ENCODE peak calls at places on chromosomes 11 and 22, in nine cellular contexts. N, T, J, F, M, Y, O, I and P are unnamed samples.

GRCh38 chr11:31816467-31817053 is 5.4 kb upstream of the PAX6 start:
- DNase-seq in N (peak; percentile 60), T (no peak), J (no peak), F (no peak), M (no peak), Y (no peak), O (no peak), I (no peak), P (no peak)

GRCh38 chr11:13354335-13354734 is 76.7 kb downstream of the BMAL1 start:
- DNase-seq in N (no peak), T (peak; percentile 25), J (no peak), F (no peak), M (no peak), Y (no peak), O (peak; percentile 29), I (no peak), P (peak; percentile 28)

GRCh38 chr22:19679476-19680099 is 34.7 kb upstream of the SEPTIN5 start:
- DNase-seq in N (no peak), T (peak; percentile 94), J (peak; percentile 17), F (no peak), M (no peak), Y (peak; percentile 82), O (no peak), I (no peak), P (peak; percentile 69)

GRCh38 chr11:100619484-100619883 is 67.6 kb upstream of the ARHGAP42 start:
- DNase-seq in N (no peak), T (no peak), J (no peak), F (no peak), M (no peak), Y (no peak), O (peak; percentile 58), I (no peak), P (no peak)

GRCh38 chr22:29797351-29797750 is 30.2 kb downstream of the UQCR10 start:
- DNase-seq in N (peak; percentile 59), T (no peak), J (no peak), F (no peak), M (no peak), Y (no peak), O (no peak), I (no peak), P (no peak)

GRCh38 chr11:106409681-106410080 is 332.2 kb downstream of the AASDHPPT start:
- DNase-seq in N (no peak), T (no peak), J (no peak), F (no peak), M (no peak), Y (no peak), O (no peak), I (no peak), P (no peak)

GRCh38 chr22:42022162-42022847 is 23.7 kb downstream of the WBP2NL start:
- DNase-seq in N (peak; percentile 30), T (peak; percentile 8), J (no peak), F (no peak), M (no peak), Y (no peak), O (no peak), I (no peak), P (no peak)

GRCh38 chr22:17085277-17086091 is 684 bp downstream of the IL17RA start:
- DNase-seq in N (no peak), T (no peak), J (peak; percentile 21), F (no peak), M (peak; percentile 74), Y (peak; percentile 83), O (no peak), I (no peak), P (no peak)

GRCh38 chr11:13337986-13338436 is 60.4 kb downstream of the BMAL1 start:
- DNase-seq in N (no peak), T (no peak), J (no peak), F (no peak), M (no peak), Y (no peak), O (peak; percentile 78), I (no peak), P (no peak)

GRCh38 chr11:102632026-102632425 is 6.9 kb upstream of the MMP20 start:
- DNase-seq in N (no peak), T (no peak), J (no peak), F (no peak), M (no peak), Y (no peak), O (peak; percentile 44), I (no peak), P (no peak)

GRCh38 chr11:44167047-44167446 is 71.6 kb downstream of the EXT2 start:
- DNase-seq in N (no peak), T (no peak), J (no peak), F (no peak), M (no peak), Y (no peak), O (no peak), I (no peak), P (no peak)

GRCh38 chr22:37636186-37636948 is 3.1 kb upstream of the SH3BP1 start:
- DNase-seq in N (peak; percentile 57), T (no peak), J (no peak), F (peak; percentile 69), M (no peak), Y (no peak), O (peak; percentile 75), I (no peak), P (no peak)
- TF ChIP-seq CTCF in N (peak; percentile 23), T (peak; percentile 62), J (no peak), F (peak; percentile 64), M (no peak), Y (no peak), O (peak; percentile 43), I (no peak), P (no peak)

DNA sequence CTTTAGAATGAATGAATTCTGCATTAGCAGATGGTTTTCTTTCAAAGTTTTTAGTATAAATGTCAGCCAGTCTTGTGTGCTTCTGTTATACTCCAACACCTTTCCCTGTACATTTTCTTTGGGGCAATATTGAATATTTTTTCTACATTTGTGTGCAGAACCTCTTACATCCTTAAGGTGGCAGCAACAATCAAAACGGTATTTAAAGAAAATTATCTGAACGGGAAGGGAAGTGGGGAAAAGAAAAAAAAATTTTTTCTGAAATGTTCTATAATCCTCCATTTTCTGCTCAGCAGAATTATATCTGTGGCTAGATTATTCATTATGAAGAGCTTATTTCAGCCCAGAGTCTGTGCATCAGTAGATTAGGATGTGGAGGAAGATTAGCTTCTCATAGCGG is 347.3 kb upstream of the RAG2 start:
- DNase-seq in N (no peak), T (no peak), J (no peak), F (no peak), M (no peak), Y (no peak), O (peak; percentile 23), I (no peak), P (no peak)
- TF ChIP-seq CTCF in N (peak; percentile 39), T (no peak), J (peak; percentile 14), F (peak; percentile 33), M (no peak), Y (peak; percentile 24), O (peak; percentile 46), I (no peak), P (peak; percentile 54)

DNA sequence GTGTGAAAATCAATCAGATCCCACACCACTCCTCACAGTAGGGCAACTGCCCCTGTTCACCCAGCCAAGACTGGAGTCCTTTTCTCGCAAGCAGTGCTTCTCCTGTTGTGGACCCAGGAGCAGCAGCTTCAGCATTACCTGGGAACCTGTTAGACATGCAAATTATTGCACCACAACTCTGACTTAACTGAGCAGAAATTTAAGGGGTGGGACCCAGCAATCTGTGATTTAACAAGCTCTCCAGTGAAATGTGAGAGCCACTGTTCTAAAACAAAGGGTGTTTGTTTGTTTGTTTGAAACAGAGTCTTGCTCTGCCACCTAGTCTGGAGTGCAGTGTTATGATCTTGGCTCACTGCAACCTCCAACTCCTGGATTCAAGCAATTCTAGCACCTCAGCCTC is 591.4 kb downstream of the SOX6 start:
- DNase-seq in N (no peak), T (no peak), J (peak; percentile 18), F (no peak), M (no peak), Y (no peak), O (no peak), I (no peak), P (no peak)
- TF ChIP-seq CTCF in N (no peak), T (no peak), J (no peak), F (no peak), M (no peak), Y (no peak), O (no peak), I (no peak), P (no peak)

GRCh38 chr11:22169833-22170232 is 23.1 kb upstream of the ANO5 start:
- DNase-seq in N (no peak), T (no peak), J (no peak), F (no peak), M (no peak), Y (no peak), O (peak; percentile 0), I (no peak), P (no peak)
- TF ChIP-seq CTCF in N (peak; percentile 49), T (no peak), J (peak; percentile 27), F (no peak), M (no peak), Y (peak; percentile 42), O (peak; percentile 13), I (peak; percentile 9), P (peak; percentile 29)

DNA sequence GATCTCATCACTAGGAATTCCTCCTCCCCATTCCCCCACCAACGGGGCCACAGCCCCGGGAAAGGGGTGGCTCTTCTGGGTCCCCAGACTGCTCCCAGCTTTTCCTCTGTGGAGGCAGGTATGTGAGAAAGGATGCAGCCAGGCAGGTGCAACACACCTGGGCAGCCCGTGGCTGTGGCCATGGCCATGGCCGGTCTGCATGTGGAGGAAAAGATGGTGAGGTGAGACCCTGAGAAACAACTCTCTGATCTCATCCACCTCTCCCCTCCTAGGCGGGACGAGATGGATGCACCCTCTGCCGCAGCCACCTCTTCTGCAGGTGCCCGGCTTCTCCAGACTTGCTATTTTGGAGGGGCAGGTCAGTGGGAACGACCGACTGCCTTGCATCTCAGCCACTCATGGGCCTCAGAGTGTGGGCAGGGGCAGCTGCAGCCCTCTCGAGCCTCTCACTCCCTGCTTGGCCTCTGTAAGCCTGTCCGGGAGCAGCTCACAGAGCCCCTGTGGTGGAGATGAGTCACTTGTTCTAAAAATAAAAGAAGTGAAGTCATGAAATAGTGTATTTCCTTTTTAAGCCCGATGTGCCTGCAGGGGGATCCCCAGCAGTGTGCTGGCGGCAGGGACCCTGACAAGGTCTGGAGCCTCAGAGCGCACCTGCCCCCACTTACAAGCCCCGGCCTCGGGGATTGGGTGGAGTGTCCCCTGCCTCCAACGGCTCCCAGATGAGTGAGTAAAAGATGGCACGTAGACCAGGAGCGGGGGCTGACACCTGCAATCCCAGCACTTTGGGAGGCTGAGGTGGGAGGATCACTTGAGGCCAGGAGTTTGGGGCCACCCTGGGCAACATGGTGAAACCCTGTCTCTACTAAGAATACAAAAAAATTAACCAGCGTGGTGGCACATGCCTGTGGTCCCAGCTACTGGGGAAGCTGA is 10.7 kb downstream of the SMIM38 start:
- DNase-seq in N (peak; percentile 90), T (peak; percentile 62), J (no peak), F (peak; percentile 78), M (no peak), Y (no peak), O (peak; percentile 93), I (no peak), P (no peak)
- TF ChIP-seq CTCF in N (no peak), T (peak; percentile 18), J (no peak), F (peak; percentile 47), M (no peak), Y (peak; percentile 10), O (peak; percentile 45), I (peak; percentile 40), P (no peak)